ENCODE peak calls at places on chromosome 12, in five cellular contexts. I is stomach, M is H1, H is HCT116, Q is sigmoid colon. U is an unnamed sample.

GRCh38 chr12:18752280-18752920 is 14.5 kb downstream of the CAPZA3 start:
- DNase-seq in H (no peak), Q (no peak), M (no peak), I (no peak), U (no peak)

GRCh38 chr12:57031228-57031670 is 14.9 kb upstream of the TAC3 start:
- DNase-seq in I (no peak), Q (peak; percentile 14), H (peak; percentile 18), M (no peak), U (no peak)

GRCh38 chr12:2834581-2835491 is at the start of gene NRIP2:
- DNase-seq in M (peak; percentile 65), I (no peak), Q (no peak), H (no peak), U (no peak)

GRCh38 chr12:57332646-57333312 is 81.8 kb upstream of the STAC3 start:
- DNase-seq in I (no peak), M (no peak), H (no peak), Q (no peak), U (no peak)

GRCh38 chr12:21499765-21500164 is 1.7 kb downstream of the RECQL start:
- DNase-seq in H (no peak), Q (no peak), I (no peak), M (no peak), U (no peak)

GRCh38 chr12:66210840-66211239 is 21.8 kb downstream of the IRAK3 start:
- DNase-seq in M (no peak), H (no peak), I (no peak), Q (no peak), U (no peak)

GRCh38 chr12:76038176-76038575 is 6.6 kb upstream of the PHLDA1 start:
- DNase-seq in H (no peak), I (no peak), Q (no peak), M (no peak), U (no peak)

GRCh38 chr12:47549258-47549657 is 156.6 kb downstream of the RPAP3 start:
- DNase-seq in Q (no peak), I (no peak), H (no peak), M (no peak), U (no peak)

GRCh38 chr12:115322275-115322674 is 638.3 kb upstream of the TBX3 start:
- DNase-seq in I (no peak), Q (no peak), H (no peak), M (no peak), U (no peak)

GRCh38 chr12:25276199-25276937 is 25.6 kb upstream of the KRAS start:
- DNase-seq in Q (peak; percentile 74), H (peak; percentile 42), I (peak; percentile 68), M (no peak), U (no peak)

GRCh38 chr12:122726056-122726558 is 4.5 kb downstream of the HCAR1 start:
- DNase-seq in H (peak; percentile 22), I (peak; percentile 46), M (no peak), Q (no peak), U (no peak)

GRCh38 chr12:69966839-69967238 is 141.8 kb downstream of the MYRFL start:
- DNase-seq in M (no peak), H (peak; percentile 18), I (peak; percentile 41), Q (no peak), U (no peak)

GRCh38 chr12:111685322-111685810 is 390 bp downstream of the BRAP start:
- DNase-seq in M (no peak), H (no peak), I (no peak), Q (no peak), U (no peak)

GRCh38 chr12:110289021-110289710 is 8.1 kb downstream of the ATP2A2 start:
- DNase-seq in I (no peak), M (no peak), H (no peak), Q (no peak), U (no peak)
- TF ChIP-seq POLR2AphosphoS5 in I (no peak), M (no peak), H (no peak), Q (no peak), U (no peak)

GRCh38 chr12:54389536-54390175 is 5.1 kb upstream of the ZNF385A start:
- DNase-seq in Q (no peak), I (no peak), M (no peak), H (no peak), U (no peak)
- H3K4me3 ChIP-seq in Q (no peak overlapping the region), I (no peak overlapping the region), M (peak overlapping the region; percentile 69), H (no peak overlapping the region), U (no peak overlapping the region)

GRCh38 chr12:124381454-124382207 is 86.7 kb downstream of the RFLNA start:
- DNase-seq in Q (peak; percentile 98), I (peak; percentile 92), M (no peak), H (no peak), U (peak; percentile 95)
- TF ChIP-seq POLR2AphosphoS5 in Q (peak; percentile 89), I (peak; percentile 92), M (no peak), H (no peak), U (peak; percentile 94)

GRCh38 chr12:125436686-125437085 is 371.5 kb downstream of the AACS start:
- DNase-seq in I (no peak), M (no peak), Q (no peak), H (no peak), U (no peak)

GRCh38 chr12:125434936-125435443 is 369.8 kb downstream of the AACS start:
- DNase-seq in H (no peak), M (no peak), Q (no peak), I (no peak), U (no peak)

GRCh38 chr12:125434131-125434530 is 368.9 kb downstream of the AACS start:
- DNase-seq in Q (no peak), M (no peak), I (no peak), H (no peak), U (no peak)

GRCh38 chr12:125431516-125431915 is 366.3 kb downstream of the AACS start:
- DNase-seq in M (no peak), I (no peak), Q (no peak), H (no peak), U (no peak)

GRCh38 chr12:125435871-125436270 is 370.6 kb downstream of the AACS start:
- DNase-seq in Q (no peak), I (no peak), M (no peak), H (no peak), U (no peak)
- H3K4me3 ChIP-seq in Q (no peak overlapping the region), I (no peak overlapping the region), M (no peak overlapping the region), H (no peak overlapping the region), U (no peak overlapping the region)

DNA sequence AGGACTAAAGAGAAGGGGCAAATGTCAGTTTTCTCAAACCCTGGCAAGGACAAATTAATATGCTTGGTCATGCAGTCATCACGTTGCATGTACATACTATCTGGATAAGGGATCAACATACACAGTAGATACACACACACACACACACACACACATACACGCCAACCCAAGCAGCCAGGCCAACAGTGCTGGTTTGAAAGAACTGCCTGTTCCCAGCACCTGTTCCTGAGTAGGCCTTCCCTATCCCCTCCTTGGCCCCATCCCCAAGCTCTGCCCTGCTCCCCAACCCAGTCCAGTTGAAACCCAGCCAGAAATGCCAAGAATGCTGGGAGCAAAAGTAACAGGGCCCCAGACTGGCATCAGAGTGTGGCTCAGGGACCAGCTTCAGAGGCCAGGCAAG is 4.4 kb downstream of the ITGA7 start:
- DNase-seq in I (peak; percentile 37), Q (peak; percentile 92), M (no peak), H (no peak), U (no peak)
- TF ChIP-seq POLR2AphosphoS5 in I (peak; percentile 31), Q (peak; percentile 61), M (no peak), H (no peak), U (no peak)

DNA sequence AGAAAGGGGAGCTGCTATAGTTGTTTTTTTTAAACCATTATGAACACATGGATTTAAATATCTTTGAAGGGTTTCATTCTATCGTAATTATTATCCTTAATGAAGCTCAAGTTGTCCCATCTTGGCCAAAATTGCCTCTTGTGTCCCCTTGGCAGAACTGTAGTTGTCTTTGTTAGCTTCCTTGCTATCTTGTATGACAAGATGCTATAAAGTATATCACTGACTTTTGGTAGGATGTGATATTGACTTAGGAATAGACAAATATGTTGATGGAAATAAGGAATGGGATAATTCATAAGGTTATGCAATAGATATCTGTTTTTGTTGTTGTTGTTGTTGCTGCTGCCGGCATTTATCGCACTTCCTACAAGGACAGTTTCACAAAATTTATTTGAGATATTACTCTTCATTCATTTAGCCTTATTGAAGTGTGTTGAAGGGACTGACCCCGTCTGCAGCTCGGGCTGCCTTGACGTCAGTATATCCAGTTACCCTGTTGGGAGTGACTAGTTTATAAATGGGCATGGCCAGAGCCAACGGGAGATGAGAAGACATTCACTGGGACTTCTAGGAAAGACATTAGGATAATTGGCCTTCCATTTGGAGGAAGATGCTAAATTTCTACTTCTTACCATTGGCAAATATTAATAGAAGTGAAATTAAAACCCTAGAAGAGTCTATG is 26.1 kb upstream of the APOLD1 start:
- DNase-seq in H (no peak), I (no peak), M (no peak), Q (no peak), U (no peak)
- H3K4me3 ChIP-seq in H (no peak overlapping the region), I (no peak overlapping the region), M (no peak overlapping the region), Q (no peak overlapping the region), U (no peak overlapping the region)

GRCh38 chr12:4151362-4152121 is 122.0 kb upstream of the CCND2 start:
- DNase-seq in H (no peak), I (no peak), Q (no peak), M (peak; percentile 17), U (no peak)

GRCh38 chr12:4152145-4152795 is 121.3 kb upstream of the CCND2 start:
- DNase-seq in H (no peak), I (no peak), M (no peak), Q (no peak), U (no peak)

GRCh38 chr12:4145990-4146859 is 127.3 kb upstream of the CCND2 start:
- DNase-seq in Q (no peak), M (no peak), H (no peak), I (no peak), U (no peak)

GRCh38 chr12:4147051-4147481 is 126.5 kb upstream of the CCND2 start:
- DNase-seq in I (no peak), Q (no peak), M (no peak), H (no peak), U (no peak)

DNA sequence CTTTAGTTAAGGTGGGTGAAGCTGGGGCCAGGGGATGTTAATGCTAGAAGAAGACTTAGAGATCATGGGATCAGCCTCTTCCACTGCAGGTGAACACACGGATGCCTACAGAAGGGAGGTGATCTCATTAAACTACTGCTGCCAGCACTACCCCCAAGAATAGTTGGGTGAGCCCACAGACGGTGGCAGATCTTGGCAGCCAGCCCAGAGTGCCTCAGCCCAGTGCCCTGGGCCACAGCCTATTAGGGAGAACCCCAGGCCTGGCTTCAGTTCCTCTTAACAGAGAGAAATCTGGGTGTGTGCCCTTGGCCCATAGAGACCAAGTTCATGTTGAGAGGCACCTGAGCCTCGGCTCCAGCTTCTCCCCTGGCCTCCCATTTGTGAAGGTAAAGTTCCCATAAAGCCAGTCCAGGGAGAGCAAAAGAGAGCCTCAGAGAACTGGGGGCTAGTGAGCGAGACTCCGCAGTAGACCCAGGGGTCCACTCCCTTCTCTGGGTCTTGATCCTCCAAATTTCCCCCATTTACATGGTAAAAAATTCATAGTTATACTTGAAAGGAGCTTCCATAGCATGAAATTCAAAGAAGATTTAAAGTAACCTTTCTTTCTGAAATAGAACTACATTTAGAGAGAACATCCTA is 125.0 kb upstream of the CCND2 start:
- DNase-seq in I (peak; percentile 40), H (no peak), Q (peak; percentile 69), M (no peak), U (no peak)
- TF ChIP-seq POLR2AphosphoS5 in I (no peak), H (no peak), Q (no peak), M (no peak), U (no peak)